ENCODE peak calls at places on chromosomes 3 and 15, in four cellular contexts. P is GM23248, S is astrocyte, X is mesendoderm. U is an unnamed sample.
A peak's percentile ranks its signal among the peaks of the same experiment; 100 is the strongest.

GRCh38 chr3:120931593-120931992 is 23.6 kb downstream of the STXBP5L start:
- DNase-seq in P (no peak), S (no peak), X (no peak), U (no peak)

GRCh38 chr15:80562033-80562432 is 133.1 kb upstream of the ABHD17C start:
- DNase-seq in P (peak; percentile 22), S (no peak), X (no peak), U (no peak)

GRCh38 chr3:15535757-15536156 is 14.3 kb upstream of the COLQ start:
- DNase-seq in P (peak; percentile 48), S (no peak), X (no peak), U (no peak)

GRCh38 chr3:72152551-72153476 is 367.9 kb upstream of the PROK2 start:
- DNase-seq in P (peak; percentile 85), S (peak; percentile 72), X (no peak), U (peak; percentile 80)

GRCh38 chr15:64686130-64686735 is 89.2 kb downstream of the RBPMS2 start:
- DNase-seq in P (peak; percentile 76), S (peak; percentile 18), X (peak; percentile 77), U (no peak)

GRCh38 chr3:140234256-140234655 is 299.3 kb downstream of the CLSTN2 start:
- DNase-seq in P (no peak), S (peak; percentile 43), X (no peak), U (no peak)

GRCh38 chr15:40567111-40567510 is 2.0 kb upstream of the RPUSD2 start:
- DNase-seq in P (no peak), S (no peak), X (peak; percentile 75), U (no peak)

GRCh38 chr3:109117939-109118338 is at the start of gene MORC1:
- DNase-seq in P (no peak), S (no peak), X (no peak), U (peak; percentile 67)

GRCh38 chr15:48722764-48723661 is 77.5 kb upstream of the FBN1 start:
- DNase-seq in P (peak; percentile 94), S (peak; percentile 91), X (peak; percentile 43), U (no peak)

GRCh38 chr3:5349343-5349742 is 161.8 kb downstream of the EDEM1 start:
- DNase-seq in P (peak; percentile 1), S (no peak), X (peak; percentile 23), U (no peak)

GRCh38 chr3:28232659-28233058 is 8.8 kb upstream of the CMC1 start:
- DNase-seq in P (no peak), S (no peak), X (no peak), U (no peak)

GRCh38 chr3:22885039-22885438 is 318.1 kb upstream of the UBE2E2 start:
- DNase-seq in P (no peak), S (no peak), X (no peak), U (no peak)

GRCh38 chr15:79923068-79923514 is 26.3 kb upstream of the MTHFS start:
- DNase-seq in P (peak; percentile 77), S (peak; percentile 25), X (peak; percentile 77), U (peak; percentile 89)

DNA sequence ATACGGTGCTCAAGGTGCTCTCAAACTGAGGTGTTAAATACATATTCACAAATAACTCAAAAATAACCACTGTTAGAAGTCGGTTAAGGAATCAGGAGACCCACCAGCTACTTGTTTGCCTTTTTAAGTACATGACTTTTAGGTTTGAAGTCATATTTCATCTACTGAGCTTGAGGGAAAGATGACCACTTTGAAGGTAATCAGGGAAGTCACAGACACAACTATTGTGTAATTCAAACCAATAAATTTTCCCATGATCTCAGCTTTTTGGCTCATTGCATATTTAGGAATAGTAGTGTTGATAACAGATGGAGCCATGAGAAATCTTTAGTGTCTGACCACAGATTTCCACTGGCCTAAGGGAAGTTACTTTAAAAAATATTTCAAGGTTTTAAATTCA is 1.3 kb upstream of the RSRC1 start:
- DNase-seq in P (peak; percentile 47), S (no peak), X (no peak), U (no peak)
- H3K9ac ChIP-seq in P (no peak overlapping the region), S (no peak overlapping the region), X (no peak overlapping the region), U (no peak overlapping the region)

GRCh38 chr3:123658860-123659221 is 74.0 kb upstream of the HACD2 start:
- DNase-seq in P (peak; percentile 20), S (no peak), X (no peak), U (peak; percentile 64)
- H3K4me1 ChIP-seq in P (peaks cover 46% of the 10 kb centered on the region), S (peaks cover 36% of the 10 kb centered on the region), X (no peaks in the 10 kb centered on the region), U (peaks cover 57% of the 10 kb centered on the region)

DNA sequence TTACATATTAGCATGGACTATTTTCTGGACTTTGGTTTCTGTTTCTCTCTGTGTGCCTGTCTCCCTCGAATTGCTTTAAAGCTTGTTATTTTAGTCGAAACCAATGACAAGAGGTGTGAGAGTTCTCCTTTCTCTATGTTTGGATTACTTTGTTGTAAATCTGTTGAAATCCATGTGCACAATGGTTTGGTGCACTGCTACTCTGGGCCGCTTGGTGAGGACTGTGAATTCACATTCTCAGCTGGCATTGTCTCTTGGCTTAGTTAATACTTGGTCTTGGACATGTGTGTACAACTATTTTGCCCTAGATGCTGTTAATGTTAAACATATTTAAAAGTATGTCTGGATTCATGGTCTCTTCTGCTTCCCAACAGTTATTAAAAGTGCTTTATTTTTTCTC is 23.9 kb downstream of the MED12L start:
- DNase-seq in P (no peak), S (no peak), X (no peak), U (no peak)
- H3K27ac ChIP-seq in P (no peak overlapping the region), S (no peak overlapping the region), X (no peak overlapping the region), U (no peak overlapping the region)

DNA sequence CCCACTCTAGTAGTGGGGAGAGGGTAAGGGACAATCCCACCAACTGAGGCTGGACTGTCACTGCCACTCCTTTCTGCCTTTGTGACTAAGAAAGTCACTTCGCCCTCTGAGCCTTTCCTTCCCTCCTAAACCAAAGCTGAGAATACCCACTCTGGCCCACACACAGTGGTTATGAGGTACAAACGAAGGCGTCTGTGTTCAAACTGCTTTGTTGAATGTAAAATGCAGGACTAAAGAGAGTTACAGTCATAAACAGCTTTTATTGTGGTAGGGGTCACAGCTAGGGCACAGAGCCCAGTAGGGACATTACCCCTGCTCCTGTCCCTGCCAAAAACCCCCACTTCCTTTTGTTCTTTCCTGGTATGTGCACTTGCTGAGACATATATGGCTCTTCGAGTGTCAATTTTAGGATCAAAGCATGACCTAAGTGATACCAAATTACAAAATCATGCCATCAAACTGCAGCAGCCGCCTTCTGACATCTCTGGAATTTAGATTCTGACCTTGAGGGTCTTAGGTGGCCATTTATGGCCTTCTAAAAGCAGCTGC is 45.1 kb downstream of the CTDSPL start:
- DNase-seq in P (no peak), S (no peak), X (no peak), U (no peak)
- H3K9ac ChIP-seq in P (no peak overlapping the region), S (no peak overlapping the region), X (no peak overlapping the region), U (no peak overlapping the region)

GRCh38 chr3:13299531-13300155 is 120.5 kb downstream of the NUP210 start:
- DNase-seq in P (no peak), S (no peak), X (no peak), U (peak; percentile 39)
- H3K4me1 ChIP-seq in P (no peaks in the 10 kb centered on the region), S (peaks cover 9% of the 10 kb centered on the region), X (peaks cover 1% of the 10 kb centered on the region), U (no peaks in the 10 kb centered on the region)

DNA sequence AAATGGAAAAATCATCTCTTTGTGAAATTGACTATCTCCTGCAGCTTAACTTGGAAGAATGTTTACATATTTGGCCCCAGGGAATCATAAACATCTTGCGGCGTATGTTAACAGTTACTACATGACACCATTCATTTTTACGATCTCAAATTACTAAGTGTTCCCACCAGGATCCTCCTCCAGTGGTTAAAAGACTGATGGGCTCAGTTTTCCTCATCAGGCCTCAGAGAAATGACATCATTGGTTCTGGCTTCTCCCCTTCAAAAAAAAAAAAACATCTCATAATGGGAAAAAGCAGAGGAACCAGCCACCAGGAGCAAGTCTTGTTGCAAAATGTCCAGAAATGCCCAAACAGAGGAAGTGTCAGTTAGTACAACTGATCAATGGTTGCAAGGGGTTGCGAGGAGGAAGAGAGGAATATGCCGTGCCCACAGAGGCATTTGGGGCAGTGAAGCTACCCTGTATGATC is 70.5 kb upstream of the LIPC start:
- DNase-seq in P (peak; percentile 91), S (peak; percentile 59), X (no peak), U (no peak)
- H3K27ac ChIP-seq in P (peak overlapping the region; percentile 30), S (no peak overlapping the region), X (no peak overlapping the region), U (no peak overlapping the region)